ENCODE peak calls at places on chromosome 20, in four cellular contexts. E is endodermal cell; A is PC-3; Q is CD8-positive, alpha-beta T cell. V is an unnamed sample.

GRCh38 chr20:14919473-14920157 is 582.2 kb upstream of the FLRT3 start:
- DNase-seq in A (peak), E (peak), Q (no peak), V (peak)

GRCh38 chr20:36483205-36483918 is 58.0 kb upstream of the MYL9 start:
- DNase-seq in E (no peak), A (no peak), Q (no peak), V (no peak)

GRCh38 chr20:63456429-63457284 is 15.8 kb downstream of the KCNQ2 start:
- DNase-seq in E (no peak), A (no peak), Q (no peak), V (no peak)

GRCh38 chr20:16395366-16395765 is 177.9 kb downstream of the KIF16B start:
- DNase-seq in A (no peak), E (no peak), Q (no peak), V (no peak)

GRCh38 chr20:37890108-37890507 is 12.8 kb upstream of the VSTM2L start:
- DNase-seq in Q (no peak), A (no peak), E (no peak), V (no peak)

GRCh38 chr20:15992564-15992963 is 580.7 kb downstream of the KIF16B start:
- DNase-seq in E (no peak), A (peak), Q (no peak), V (no peak)

GRCh38 chr20:16953858-16954257 is 205.7 kb downstream of the OTOR start:
- DNase-seq in E (no peak), A (no peak), Q (no peak), V (no peak)

GRCh38 chr20:47247972-47248371 is 108.5 kb downstream of the ZMYND8 start:
- DNase-seq in E (no peak), A (no peak), Q (no peak), V (no peak)

GRCh38 chr20:5668529-5668868 is 81.7 kb upstream of the SHLD1 start:
- DNase-seq in A (no peak), Q (no peak), E (no peak), V (peak)

GRCh38 chr20:5600982-5601381 is 149.2 kb upstream of the SHLD1 start:
- DNase-seq in E (no peak), Q (no peak), A (no peak), V (no peak)

GRCh38 chr20:43287637-43288036 is 97.9 kb upstream of the PTPRT start:
- DNase-seq in Q (no peak), E (no peak), A (no peak), V (no peak)

GRCh38 chr20:49786671-49787370 is 25.8 kb upstream of the SLC9A8 start:
- DNase-seq in E (no peak), Q (no peak), A (peak), V (peak)

GRCh38 chr20:2168946-2169345 is 67.3 kb downstream of the STK35 start:
- DNase-seq in E (no peak), Q (no peak), A (no peak), V (no peak)

GRCh38 chr20:41746635-41747034 is 128.5 kb upstream of the CHD6 start:
- DNase-seq in E (no peak), Q (no peak), A (peak), V (no peak)

GRCh38 chr20:2236266-2236665 is 59.5 kb upstream of the TGM3 start:
- DNase-seq in E (no peak), Q (no peak), A (no peak), V (peak)

GRCh38 chr20:54793270-54793992 is 318.0 kb downstream of the DOK5 start:
- DNase-seq in E (no peak), A (no peak), Q (no peak), V (no peak)

GRCh38 chr20:2890743-2891142 is 17.5 kb downstream of the PTPRA start:
- DNase-seq in A (peak), Q (no peak), E (no peak), V (peak)

GRCh38 chr20:61295726-61296628 is 43.9 kb downstream of the CDH4 start:
- DNase-seq in A (no peak), E (peak), Q (no peak), V (peak)

GRCh38 chr20:24016560-24016959 is 28.0 kb upstream of the GGTLC1 start:
- DNase-seq in E (no peak), A (no peak), Q (no peak), V (no peak)

GRCh38 chr20:53413188-53413631 is 180.4 kb downstream of the ZNF217 start:
- DNase-seq in A (peak), E (peak), Q (peak), V (peak)

GRCh38 chr20:57294558-57294957 is 28.1 kb upstream of the BMP7 start:
- DNase-seq in Q (no peak), E (peak), A (no peak), V (no peak)

GRCh38 chr20:36117638-36118037 is 36.9 kb upstream of the EPB41L1 start:
- DNase-seq in A (no peak), Q (no peak), E (no peak), V (no peak)

GRCh38 chr20:22620342-22620741 is 36.0 kb upstream of the FOXA2 start:
- DNase-seq in Q (no peak), A (no peak), E (peak), V (no peak)

GRCh38 chr20:50215101-50215500 is 24.5 kb downstream of the CEBPB start:
- DNase-seq in Q (no peak), E (no peak), A (no peak), V (no peak)

GRCh38 chr20:63969851-63970713 is at the start of gene ZNF512B:
- DNase-seq in A (peak), E (peak), Q (no peak), V (peak)

GRCh38 chr20:3995749-3996305 is 19.5 kb downstream of the RNF24 start:
- DNase-seq in Q (no peak), A (no peak), E (no peak), V (no peak)

GRCh38 chr20:32343438-32343837 is 14.7 kb upstream of the ASXL1 start:
- DNase-seq in E (no peak), Q (no peak), A (peak), V (peak)

GRCh38 chr20:50367104-50367674 is 143.0 kb upstream of the PTPN1 start:
- DNase-seq in A (no peak), Q (no peak), E (no peak), V (no peak)

GRCh38 chr20:62707981-62708521 is 585 bp upstream of the NTSR1 start:
- DNase-seq in E (peak), Q (no peak), A (peak), V (peak)

GRCh38 chr20:53165452-53165851 is 193.3 kb downstream of the TSHZ2 start:
- DNase-seq in Q (no peak), A (no peak), E (no peak), V (no peak)

GRCh38 chr20:4967752-4968477 is 33.4 kb downstream of the SLC23A2 start:
- DNase-seq in A (no peak), E (no peak), Q (no peak), V (no peak)

DNA sequence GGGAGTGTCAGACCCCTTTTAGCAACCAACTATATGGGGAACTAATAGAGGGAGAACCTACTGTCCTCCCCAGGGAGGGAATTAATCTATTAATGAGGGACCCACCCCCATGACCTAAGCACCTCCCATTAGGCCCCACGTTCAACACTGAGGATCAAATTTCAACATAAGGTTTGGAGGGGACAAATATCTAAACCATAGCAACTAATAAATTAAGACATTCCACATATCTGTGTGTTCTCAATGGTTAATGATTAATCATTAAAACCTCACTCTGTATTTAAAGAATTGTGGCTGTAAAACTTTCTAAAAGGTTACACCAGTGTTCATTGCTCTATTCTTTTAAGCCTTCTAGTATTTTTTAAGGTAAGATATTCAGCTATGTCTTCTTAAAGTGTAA is 500.4 kb upstream of the SULF2 start:
- DNase-seq in Q (no peak), E (no peak), A (no peak), V (no peak)
- TF ChIP-seq CTCF in Q (no peak), E (no peak), A (no peak), V (no peak)

GRCh38 chr20:58330229-58330628 is 20.7 kb downstream of the RAB22A start:
- DNase-seq in A (no peak), Q (no peak), E (no peak), V (no peak)
- H3K27ac ChIP-seq in A (no peak), Q (no peak), E (no peak), V (no peak)

GRCh38 chr20:9884666-9885065 is 45.8 kb upstream of the PAK5 start:
- DNase-seq in A (peak), Q (no peak), E (no peak), V (no peak)
- TF ChIP-seq CTCF in A (peak), Q (no peak), E (peak), V (no peak)

DNA sequence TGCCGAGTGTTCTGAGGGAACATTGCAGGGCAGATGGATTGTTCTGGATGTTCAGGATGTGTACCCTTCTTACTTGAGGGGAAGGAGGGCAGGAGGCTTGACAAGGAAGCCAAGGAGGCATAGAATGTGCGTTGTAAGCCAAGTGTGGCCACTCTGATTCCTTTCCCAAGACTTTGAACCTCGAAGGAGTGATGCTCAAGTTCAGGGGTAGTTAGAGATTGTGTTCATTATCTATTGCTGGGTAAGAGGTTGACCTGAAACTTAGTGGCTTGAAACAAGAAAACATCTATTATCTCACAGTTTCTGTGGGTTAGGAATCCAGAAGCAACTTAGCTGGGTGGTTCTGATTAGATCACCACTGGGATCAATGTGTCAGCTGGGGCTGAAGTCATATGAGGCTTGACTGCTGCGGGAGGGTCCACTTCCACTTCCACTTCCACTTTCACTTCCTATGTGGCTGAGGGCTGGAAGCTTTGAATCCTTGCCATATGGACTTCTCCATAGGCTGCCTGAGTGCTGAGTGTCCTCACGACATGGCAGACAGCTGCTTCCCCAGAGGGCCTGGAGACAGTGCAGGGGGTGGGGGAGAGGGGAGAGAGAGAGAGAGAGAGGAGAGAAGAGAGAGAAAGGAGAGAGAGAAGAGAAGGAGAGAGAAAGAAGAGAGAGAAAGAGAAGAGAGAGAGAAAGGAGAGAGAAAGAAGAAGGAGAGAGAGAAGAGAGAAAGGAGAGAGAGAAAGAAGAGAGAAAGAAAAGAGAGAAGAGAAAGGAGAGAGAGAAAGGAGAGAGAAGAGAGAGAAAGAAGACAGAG is 6.9 kb upstream of the CD40 start:
- DNase-seq in E (no peak), A (no peak), Q (no peak), V (no peak)
- H3K27ac ChIP-seq in E (no peak), A (no peak), Q (no peak), V (no peak)

GRCh38 chr20:20664795-20665194 is 47.6 kb downstream of the RALGAPA2 start:
- DNase-seq in A (peak), E (no peak), Q (no peak), V (peak)
- TF ChIP-seq CTCF in A (peak), E (peak), Q (peak), V (peak)

V was measured in RWPE1.